ENCODE peak calls at places on chromosome 18, in eight cellular contexts. D is sigmoid colon, Z is cardiac fibroblast, M is lower lobe of right lung, W is PC-3, E is OCI-LY7, O is cardiac muscle cell, U is mammary epithelial cell. F is an unnamed sample.
A peak's percentile ranks its signal among the peaks of the same experiment; 100 is the strongest.

GRCh38 chr18:47163241-47163640 is 12.9 kb downstream of the IER3IP1 start:
- DNase-seq in D (no peak), Z (peak; percentile 94), M (no peak), W (no peak), E (no peak), O (peak; percentile 70), U (peak; percentile 91), F (no peak)

GRCh38 chr18:27983780-27984179 is 193.2 kb downstream of the CDH2 start:
- DNase-seq in D (no peak), Z (no peak), M (no peak), W (peak; percentile 12), E (no peak), O (no peak), U (no peak), F (no peak)

GRCh38 chr18:68417166-68417776 is 297.6 kb downstream of the TMX3 start:
- DNase-seq in D (no peak), Z (peak; percentile 32), M (no peak), W (no peak), E (no peak), O (no peak), U (peak; percentile 26), F (no peak)

GRCh38 chr18:80232710-80233109 is 14.6 kb downstream of the PARD6G start:
- DNase-seq in D (peak; percentile 41), Z (no peak), M (no peak), W (no peak), E (no peak), O (no peak), U (no peak), F (peak; percentile 25)

GRCh38 chr18:53560546-53560945 is 663.9 kb downstream of the MBD2 start:
- DNase-seq in D (no peak), Z (no peak), M (no peak), W (no peak), E (no peak), O (no peak), U (no peak), F (no peak)

GRCh38 chr18:48073231-48073930 is 142.9 kb upstream of the SMAD2 start:
- DNase-seq in D (no peak), Z (no peak), M (no peak), W (no peak), E (no peak), O (no peak), U (peak; percentile 70), F (no peak)

GRCh38 chr18:44792456-44793080 is 111.9 kb downstream of the SETBP1 start:
- DNase-seq in D (no peak), Z (no peak), M (no peak), W (no peak), E (no peak), O (peak; percentile 23), U (no peak), F (no peak)

GRCh38 chr18:50009772-50010171 is 185.2 kb downstream of the MYO5B start:
- DNase-seq in D (no peak), Z (peak; percentile 45), M (peak; percentile 66), W (peak; percentile 47), E (peak; percentile 36), O (peak; percentile 45), U (peak; percentile 52), F (peak; percentile 24)

GRCh38 chr18:45359275-45360009 is 255.8 kb upstream of the SLC14A2 start:
- DNase-seq in D (no peak), Z (no peak), M (peak; percentile 52), W (no peak), E (no peak), O (no peak), U (no peak), F (no peak)

GRCh38 chr18:7070466-7070865 is 47.1 kb downstream of the LAMA1 start:
- DNase-seq in D (no peak), Z (no peak), M (no peak), W (no peak), E (no peak), O (no peak), U (no peak), F (no peak)

GRCh38 chr18:21703241-21703820 is 1.2 kb downstream of the ABHD3 start:
- DNase-seq in D (no peak), Z (no peak), M (no peak), W (peak; percentile 48), E (peak; percentile 87), O (no peak), U (peak; percentile 65), F (no peak)

GRCh38 chr18:48539406-48540328 is 836 bp downstream of the CTIF start:
- DNase-seq in D (peak; percentile 79), Z (peak; percentile 61), M (peak; percentile 65), W (peak; percentile 19), E (no peak), O (peak; percentile 63), U (peak; percentile 58), F (no peak)

GRCh38 chr18:51637881-51638280 is 440.4 kb upstream of the MEX3C start:
- DNase-seq in D (no peak), Z (no peak), M (no peak), W (no peak), E (no peak), O (no peak), U (no peak), F (no peak)

GRCh38 chr18:22314001-22314400 is 103.7 kb downstream of the CTAGE1 start:
- DNase-seq in D (no peak), Z (peak; percentile 67), M (no peak), W (no peak), E (no peak), O (peak; percentile 84), U (no peak), F (no peak)

DNA sequence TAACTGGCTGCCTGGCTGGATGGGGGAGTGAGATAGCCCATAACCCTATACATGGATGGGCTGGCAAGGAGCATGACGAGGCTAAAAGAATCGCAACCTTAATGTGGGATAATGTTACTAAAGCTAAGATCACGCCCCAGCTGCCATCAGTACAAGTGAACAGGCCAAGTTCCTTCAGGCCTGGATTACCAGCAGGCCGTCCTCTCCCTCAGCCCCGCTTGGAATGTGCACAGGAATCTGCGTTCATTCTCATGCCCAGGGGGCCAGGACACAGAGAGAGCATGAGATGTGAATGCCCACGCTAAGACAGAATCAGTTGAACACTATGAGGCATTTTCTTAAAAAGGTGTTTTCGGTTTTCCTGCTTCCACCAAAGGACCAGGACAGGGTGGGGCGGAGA is 34.7 kb downstream of the RMC1 start:
- DNase-seq in D (no peak), Z (no peak), M (no peak), W (no peak), E (no peak), O (no peak), U (no peak), F (no peak)
- TF ChIP-seq CTCF in D (no peak), Z (no peak), M (no peak), W (no peak), E (no peak), O (no peak), U (no peak), F (no peak)

GRCh38 chr18:76941284-76941683 is 118.9 kb downstream of the ZNF236 start:
- DNase-seq in D (no peak), Z (no peak), M (no peak), W (no peak), E (no peak), O (no peak), U (no peak), F (no peak)
- TF ChIP-seq CTCF in D (no peak), Z (no peak), M (no peak), W (no peak), E (no peak), O (no peak), U (no peak), F (no peak)

GRCh38 chr18:74897971-74898657 is 300.4 kb downstream of the ZNF407 start:
- DNase-seq in D (no peak), Z (peak; percentile 72), M (no peak), W (peak; percentile 76), E (no peak), O (peak; percentile 38), U (peak; percentile 63), F (no peak)

GRCh38 chr18:74898965-74899364 is 301.3 kb downstream of the ZNF407 start:
- DNase-seq in D (no peak), Z (peak; percentile 62), M (no peak), W (peak; percentile 72), E (no peak), O (peak; percentile 32), U (peak; percentile 43), F (no peak)

GRCh38 chr18:74899554-74899953 is 301.9 kb downstream of the ZNF407 start:
- DNase-seq in D (peak; percentile 74), Z (peak; percentile 17), M (peak; percentile 59), W (no peak), E (no peak), O (peak; percentile 14), U (no peak), F (no peak)

GRCh38 chr18:74895686-74896085 is 298.0 kb downstream of the ZNF407 start:
- DNase-seq in D (no peak), Z (peak; percentile 9), M (no peak), W (peak; percentile 40), E (no peak), O (peak; percentile 48), U (peak; percentile 35), F (no peak)

DNA sequence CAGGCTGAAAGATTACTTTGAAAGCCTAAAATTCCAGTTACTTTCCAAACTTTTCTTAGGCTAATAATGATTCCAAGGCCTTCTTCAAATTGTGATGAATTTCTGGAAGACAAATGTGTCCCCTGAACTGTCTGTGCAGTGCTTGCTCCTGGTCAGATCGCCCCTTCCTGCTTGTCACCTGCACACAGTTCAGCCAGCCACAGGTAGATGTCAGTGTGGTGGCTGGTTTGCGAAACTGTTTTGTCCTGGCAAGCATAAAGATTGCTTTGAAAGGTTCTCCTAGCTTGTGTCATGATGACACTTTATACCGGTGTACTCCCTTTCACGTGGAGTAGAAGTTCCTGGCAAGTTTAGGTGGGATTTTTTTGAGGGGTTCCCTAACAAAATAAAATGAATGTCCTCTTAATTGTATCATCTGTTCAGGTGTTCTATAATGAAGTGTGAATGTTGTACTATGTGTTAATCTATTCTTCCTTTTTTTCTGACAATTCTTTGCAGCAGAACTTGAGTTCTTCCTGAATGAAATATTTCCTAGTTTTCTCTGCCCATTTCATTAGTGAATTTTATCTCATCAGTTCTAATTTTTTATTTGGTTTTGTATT is 298.8 kb downstream of the ZNF407 start:
- DNase-seq in D (no peak), Z (peak; percentile 6), M (no peak), W (peak; percentile 73), E (peak; percentile 13), O (no peak), U (peak; percentile 62), F (no peak)
- TF ChIP-seq CTCF in D (peak; percentile 25), Z (no peak), M (peak; percentile 64), W (peak; percentile 89), E (peak; percentile 37), O (no peak), U (peak; percentile 83), F (peak; percentile 38)

GRCh38 chr18:59068672-59069071 is 71.0 kb upstream of the SEC11C start:
- DNase-seq in D (no peak), Z (no peak), M (no peak), W (no peak), E (no peak), O (no peak), U (no peak), F (no peak)

GRCh38 chr18:59072727-59073421 is 66.8 kb upstream of the SEC11C start:
- DNase-seq in D (no peak), Z (no peak), M (no peak), W (no peak), E (no peak), O (no peak), U (no peak), F (no peak)

GRCh38 chr18:59065684-59066083 is 74.0 kb upstream of the SEC11C start:
- DNase-seq in D (no peak), Z (no peak), M (no peak), W (peak; percentile 82), E (no peak), O (no peak), U (no peak), F (no peak)

GRCh38 chr18:59067873-59068272 is 71.8 kb upstream of the SEC11C start:
- DNase-seq in D (no peak), Z (peak; percentile 55), M (no peak), W (peak; percentile 56), E (peak; percentile 37), O (peak; percentile 54), U (no peak), F (no peak)

GRCh38 chr18:59070181-59070912 is 69.3 kb upstream of the SEC11C start:
- DNase-seq in D (peak; percentile 91), Z (peak; percentile 86), M (peak; percentile 84), W (peak; percentile 91), E (peak; percentile 64), O (peak; percentile 80), U (peak; percentile 67), F (peak; percentile 86)
- TF ChIP-seq CTCF in D (peak; percentile 88), Z (peak; percentile 90), M (peak; percentile 88), W (peak; percentile 94), E (peak; percentile 79), O (peak; percentile 94), U (peak; percentile 86), F (peak; percentile 94)